ENCODE peak calls at places on chromosomes 2 and 18, in nine cellular contexts. C, R, H, W, A, N, G, Z and T are unnamed samples.

GRCh38 chr18:23828426-23828825 is 139.2 kb downstream of the LAMA3 start:
- DNase-seq in C (no peak), N (peak; percentile 64), Z (peak; percentile 69), W (peak; percentile 82), H (peak; percentile 53), R (no peak), G (no peak), A (no peak), T (no peak)

GRCh38 chr18:3594760-3595241 is 144.8 kb downstream of the TGIF1 start:
- DNase-seq in W (no peak), G (no peak), R (peak; percentile 57), H (peak; percentile 31), C (no peak), N (no peak), Z (no peak), A (no peak), T (no peak)

GRCh38 chr2:18837233-18837632 is 247.9 kb upstream of the NT5C1B start:
- DNase-seq in Z (no peak), A (no peak), G (no peak), C (no peak), H (no peak), R (no peak), N (no peak), W (no peak), T (no peak)

GRCh38 chr2:16323131-16323520 is 342.5 kb downstream of the CYRIA start:
- DNase-seq in R (no peak), N (no peak), A (no peak), C (no peak), W (no peak), G (no peak), Z (no peak), H (no peak), T (no peak)

GRCh38 chr2:112582314-112582746 is 2.1 kb upstream of the CHCHD5 start:
- DNase-seq in W (peak; percentile 78), R (peak; percentile 46), Z (peak; percentile 40), N (peak; percentile 44), G (no peak), H (peak; percentile 79), C (no peak), A (no peak), T (no peak)

GRCh38 chr2:55922488-55922887 is 1.1 kb downstream of the EFEMP1 start:
- DNase-seq in R (no peak), G (peak; percentile 22), H (no peak), W (peak; percentile 46), A (peak; percentile 67), Z (no peak), C (no peak), N (no peak), T (no peak)

GRCh38 chr2:222672068-222672401 is 577 bp downstream of the MOGAT1 start:
- DNase-seq in C (no peak), G (no peak), N (no peak), H (no peak), R (no peak), Z (no peak), A (no peak), W (no peak), T (no peak)

GRCh38 chr18:63963610-63964256 is 6.1 kb upstream of the SERPINB8 start:
- DNase-seq in Z (peak; percentile 49), C (peak; percentile 38), A (no peak), N (peak; percentile 42), H (peak; percentile 50), W (peak; percentile 73), G (peak; percentile 46), R (peak; percentile 64), T (no peak)

GRCh38 chr2:216059233-216059834 is 22.3 kb downstream of the PECR start:
- DNase-seq in C (no peak), N (no peak), W (no peak), A (no peak), Z (no peak), H (peak; percentile 10), R (no peak), G (no peak), T (no peak)

GRCh38 chr18:69172046-69172445 is 228.6 kb upstream of the DOK6 start:
- DNase-seq in W (peak; percentile 19), R (no peak), H (no peak), N (no peak), C (no peak), G (no peak), A (no peak), Z (no peak), T (no peak)

GRCh38 chr2:29589440-29590103 is 331.8 kb downstream of the ALK start:
- DNase-seq in R (no peak), Z (no peak), W (no peak), G (no peak), N (no peak), A (no peak), H (no peak), C (no peak), T (no peak)

GRCh38 chr18:45755936-45756335 is 32.0 kb downstream of the SLC14A1 start:
- DNase-seq in Z (no peak), W (peak; percentile 82), N (peak; percentile 75), G (no peak), H (no peak), R (peak; percentile 61), C (no peak), A (peak; percentile 86), T (no peak)

GRCh38 chr2:85903849-85904248 is 15.1 kb upstream of the ST3GAL5 start:
- DNase-seq in A (no peak), H (no peak), Z (no peak), N (no peak), G (no peak), R (no peak), W (no peak), C (no peak), T (no peak)

GRCh38 chr2:63044360-63045327 is 6.0 kb upstream of the OTX1 start:
- DNase-seq in Z (no peak), C (no peak), H (no peak), W (no peak), G (peak; percentile 78), A (no peak), R (no peak), N (no peak), T (no peak)

DNA sequence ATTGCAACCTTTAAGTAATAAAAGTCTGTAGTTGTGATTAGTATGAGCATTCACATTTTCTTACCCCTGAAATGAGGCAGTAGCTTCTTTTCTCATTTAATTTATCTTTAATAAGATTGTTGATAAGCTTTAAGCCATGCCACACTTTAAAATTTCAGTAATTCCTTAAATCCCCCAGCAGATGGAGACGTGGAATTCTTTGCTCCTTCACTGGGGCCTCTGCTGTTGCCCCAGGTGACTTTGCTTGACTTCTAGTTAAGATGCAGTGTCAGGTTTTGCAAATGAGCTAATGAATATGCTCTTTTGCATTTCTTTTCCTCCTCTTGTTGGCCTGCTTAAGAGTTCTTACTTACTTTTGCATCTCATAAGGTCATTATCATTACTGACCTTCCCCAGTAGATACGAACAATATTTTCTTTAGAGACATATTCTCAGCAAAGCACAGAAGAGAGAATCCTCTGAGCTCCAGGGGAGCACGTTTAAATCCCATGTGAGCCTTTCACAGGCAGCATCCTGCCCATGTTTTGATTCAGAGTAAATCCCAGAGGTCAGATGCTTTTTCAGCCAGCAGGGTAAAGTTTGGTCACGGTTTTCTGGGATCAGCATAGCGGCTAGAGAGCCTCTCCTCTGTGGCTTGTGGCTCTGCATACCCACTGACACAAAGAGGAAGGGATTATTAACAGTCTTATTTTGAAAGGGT is 222.9 kb downstream of the PTPRM start:
- DNase-seq in R (no peak), C (peak; percentile 33), A (no peak), G (peak; percentile 27), N (peak; percentile 23), H (no peak), Z (no peak), W (peak; percentile 63), T (no peak)
- TF ChIP-seq CTCF in R (peak; percentile 56), C (peak; percentile 74), A (peak; percentile 45), G (peak; percentile 42), N (peak; percentile 42), H (peak; percentile 46), Z (no peak), W (peak; percentile 61), T (peak; percentile 71)

GRCh38 chr2:160269803-160270570 is 69.9 kb upstream of the ITGB6 start:
- DNase-seq in N (peak; percentile 91), C (peak; percentile 85), R (peak; percentile 92), A (peak; percentile 94), Z (peak; percentile 79), G (peak; percentile 79), W (peak; percentile 93), H (no peak), T (peak; percentile 77)
- TF ChIP-seq CTCF in N (peak; percentile 70), C (peak; percentile 49), R (peak; percentile 72), A (peak; percentile 67), Z (peak; percentile 70), G (no peak), W (peak; percentile 60), H (no peak), T (peak; percentile 73)

DNA sequence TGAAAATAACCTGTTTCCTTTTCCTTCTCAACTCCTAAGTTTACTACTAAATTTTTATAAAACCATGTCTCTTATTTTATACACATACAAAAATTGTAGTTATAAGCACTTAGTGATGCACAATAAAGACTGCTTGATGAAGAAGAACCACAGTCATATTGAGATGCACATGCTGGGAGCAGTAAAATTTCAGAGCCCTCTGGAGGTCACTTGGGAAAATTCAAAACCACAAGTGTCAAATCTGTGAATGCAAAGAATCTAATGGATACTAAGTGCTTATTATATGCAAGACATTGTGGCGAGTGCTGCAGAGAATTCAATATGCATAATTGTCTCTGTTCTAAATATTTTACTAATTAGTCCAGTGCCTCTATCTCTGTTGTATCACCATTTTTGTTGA is 180.5 kb downstream of the VWC2L start:
- DNase-seq in R (no peak), N (no peak), A (no peak), G (no peak), H (no peak), W (no peak), C (no peak), Z (no peak), T (no peak)
- TF ChIP-seq CTCF in R (no peak), N (peak; percentile 18), A (no peak), G (no peak), H (peak; percentile 43), W (peak; percentile 1), C (no peak), Z (no peak), T (peak; percentile 27)

DNA sequence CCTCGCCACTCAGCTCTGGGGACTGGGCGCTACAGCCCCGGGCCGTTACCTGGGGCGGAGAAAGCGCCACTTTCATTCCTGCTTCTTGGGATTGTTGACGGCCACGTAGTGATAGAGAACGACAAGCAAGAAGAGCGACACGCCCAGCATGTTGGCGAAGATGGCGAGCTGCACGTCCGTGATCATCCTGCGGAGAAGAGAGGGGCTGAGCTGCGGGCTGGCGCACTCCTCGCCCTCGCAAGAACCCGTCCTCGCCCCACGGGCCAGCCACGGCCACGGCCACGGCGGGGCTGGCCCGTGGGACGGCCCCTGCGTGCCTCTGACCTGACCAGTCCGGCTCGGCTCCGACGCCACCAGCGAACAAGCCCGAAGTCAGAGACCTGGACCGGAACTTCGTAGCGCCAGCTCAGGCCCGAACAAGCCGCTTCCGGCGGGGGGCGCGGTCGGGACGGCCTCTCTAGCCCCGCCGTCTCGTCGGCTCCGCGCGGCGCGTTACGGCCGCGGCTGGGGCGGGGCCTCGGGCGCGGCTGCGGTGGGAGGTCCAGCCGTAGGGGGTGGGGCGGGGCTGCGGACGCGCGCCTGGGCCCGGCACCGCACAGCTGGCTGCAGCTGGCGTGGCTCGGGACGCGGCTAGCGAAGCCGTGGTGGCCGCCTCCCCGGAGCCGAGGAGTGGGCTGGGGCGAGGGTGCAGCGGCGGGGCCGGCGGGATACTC is at the start of gene OST4:
- DNase-seq in C (peak; percentile 95), N (peak; percentile 94), H (peak; percentile 94), W (peak; percentile 89), Z (peak; percentile 88), R (peak; percentile 93), A (peak; percentile 97), G (peak; percentile 90), T (peak; percentile 83)
- TF ChIP-seq CTCF in C (no peak), N (no peak), H (peak; percentile 53), W (no peak), Z (no peak), R (no peak), A (no peak), G (no peak), T (no peak)